ENCODE peak calls at places on chromosomes 12 and 14, in four cellular contexts. G, U, P and B are unnamed samples.

GRCh38 chr12:94973202-94973601 is 30.3 kb downstream of the NDUFA12 start:
- DNase-seq in G (no peak), U (no peak), P (no peak), B (no peak)

GRCh38 chr12:90280564-90281058 is 572.0 kb upstream of the ATP2B1 start:
- DNase-seq in G (no peak), U (no peak), P (no peak), B (peak)

GRCh38 chr14:93184391-93185332 is at the start of the genes LYSET and MOAP1:
- DNase-seq in G (no peak), U (peak), P (peak), B (no peak)

GRCh38 chr12:93502802-93503623 is 35.7 kb downstream of the MRPL42 start:
- DNase-seq in G (peak), U (no peak), P (peak), B (no peak)

GRCh38 chr12:112677050-112677765 is 114.3 kb upstream of the RPH3A start:
- DNase-seq in G (no peak), U (no peak), P (no peak), B (no peak)

GRCh38 chr12:56278905-56279304 is 12.2 kb downstream of the COQ10A start:
- DNase-seq in G (no peak), U (no peak), P (no peak), B (no peak)

GRCh38 chr12:71392521-71393145 is 47.0 kb upstream of the LGR5 start:
- DNase-seq in G (peak), U (peak), P (no peak), B (peak)

GRCh38 chr12:1355396-1355795 is 239.0 kb downstream of the FBXL14 start:
- DNase-seq in G (no peak), U (no peak), P (no peak), B (no peak)

GRCh38 chr14:105733081-105734065 is 207.0 kb downstream of the TMEM121 start:
- DNase-seq in G (no peak), U (no peak), P (no peak), B (no peak)

DNA sequence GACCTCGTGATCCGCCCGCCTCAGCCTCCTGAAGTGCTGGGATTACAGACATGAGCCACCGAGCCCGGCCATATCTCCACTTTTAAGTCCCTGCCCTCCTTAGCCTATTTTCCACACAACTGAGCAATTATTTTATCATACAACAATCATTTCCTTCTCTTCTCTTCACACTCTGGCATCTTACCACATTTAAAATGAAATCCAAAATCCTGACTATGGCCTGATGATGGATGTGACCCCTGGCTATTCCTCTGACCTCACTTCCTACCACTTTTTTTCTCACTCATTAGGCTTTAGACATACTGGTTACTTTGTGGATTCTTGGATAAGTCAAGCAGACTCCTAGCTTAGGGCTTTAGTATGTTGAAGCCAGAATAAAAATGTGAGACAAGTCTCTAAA is 21.9 kb upstream of the EID3 start:
- DNase-seq in G (no peak), U (no peak), P (no peak), B (no peak)
- TF ChIP-seq EGR1 in G (no peak), U (no peak), P (no peak), B (no peak)

GRCh38 chr12:122052285-122052684 is 26.3 kb upstream of the MLXIP start:
- DNase-seq in G (no peak), U (no peak), P (no peak), B (no peak)

GRCh38 chr12:122048156-122048555 is 26.5 kb downstream of the BCL7A start:
- DNase-seq in G (no peak), U (no peak), P (no peak), B (no peak)

GRCh38 chr12:122049827-122050226 is 28.1 kb downstream of the BCL7A start:
- DNase-seq in G (no peak), U (no peak), P (no peak), B (no peak)

GRCh38 chr12:122050706-122051105 is 27.9 kb upstream of the MLXIP start:
- DNase-seq in G (no peak), U (no peak), P (no peak), B (no peak)

DNA sequence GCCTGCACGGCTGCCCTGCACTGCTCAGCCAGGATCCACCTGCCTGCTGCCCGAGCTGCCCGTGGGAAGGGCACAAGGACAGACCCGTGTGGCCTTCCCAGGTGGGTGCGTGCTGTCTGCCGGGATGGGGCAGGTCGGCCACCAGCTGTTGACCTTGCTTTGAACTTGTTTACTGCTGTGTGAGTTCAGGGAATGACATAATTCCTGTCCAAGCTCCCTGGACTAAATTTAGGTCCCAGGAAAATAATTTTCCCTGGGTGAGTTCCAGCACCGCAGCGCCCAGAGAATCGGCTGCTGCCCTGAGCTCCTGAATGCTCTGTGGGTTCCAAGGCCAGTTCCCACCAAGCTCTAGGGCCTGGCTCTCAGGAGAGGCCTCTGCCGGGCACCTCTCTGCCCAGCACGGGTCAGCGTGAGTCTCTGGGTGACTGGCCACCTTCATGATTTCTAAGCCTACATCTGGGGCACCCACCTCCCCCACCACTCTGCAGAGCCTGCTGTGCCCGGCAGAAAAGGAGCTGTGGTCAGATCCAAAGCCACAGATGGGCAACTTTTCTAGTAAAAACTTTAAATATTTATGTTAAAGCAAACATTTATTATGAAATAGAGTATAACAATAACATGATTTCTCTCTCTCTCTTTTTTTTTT is 27.2 kb upstream of the MLXIP start:
- DNase-seq in G (no peak), U (no peak), P (no peak), B (no peak)
- TF ChIP-seq EGR1 in G (no peak), U (no peak), P (no peak), B (no peak)

GRCh38 chr12:106141452-106141851 is 2.7 kb upstream of the NUAK1 start:
- DNase-seq in G (no peak), U (no peak), P (no peak), B (no peak)
- TF ChIP-seq EGR1 in G (no peak), U (no peak), P (no peak), B (no peak)

GRCh38 chr12:82426081-82426480 is 67.8 kb downstream of the METTL25 start:
- DNase-seq in G (no peak), U (no peak), P (no peak), B (no peak)

GRCh38 chr12:82430541-82431145 is 72.3 kb downstream of the METTL25 start:
- DNase-seq in G (no peak), U (no peak), P (no peak), B (no peak)

GRCh38 chr12:82426586-82426985 is 68.3 kb downstream of the METTL25 start:
- DNase-seq in G (no peak), U (no peak), P (no peak), B (no peak)

GRCh38 chr12:82425241-82425640 is 66.9 kb downstream of the METTL25 start:
- DNase-seq in G (no peak), U (no peak), P (no peak), B (no peak)
- TF ChIP-seq EGR1 in G (no peak), U (no peak), P (no peak), B (no peak)

GRCh38 chr14:100577986-100578431 is 9.2 kb downstream of the BEGAIN start:
- DNase-seq in G (no peak), U (no peak), P (no peak), B (no peak)
- TF ChIP-seq EGR1 in G (no peak), U (no peak), P (no peak), B (no peak)

DNA sequence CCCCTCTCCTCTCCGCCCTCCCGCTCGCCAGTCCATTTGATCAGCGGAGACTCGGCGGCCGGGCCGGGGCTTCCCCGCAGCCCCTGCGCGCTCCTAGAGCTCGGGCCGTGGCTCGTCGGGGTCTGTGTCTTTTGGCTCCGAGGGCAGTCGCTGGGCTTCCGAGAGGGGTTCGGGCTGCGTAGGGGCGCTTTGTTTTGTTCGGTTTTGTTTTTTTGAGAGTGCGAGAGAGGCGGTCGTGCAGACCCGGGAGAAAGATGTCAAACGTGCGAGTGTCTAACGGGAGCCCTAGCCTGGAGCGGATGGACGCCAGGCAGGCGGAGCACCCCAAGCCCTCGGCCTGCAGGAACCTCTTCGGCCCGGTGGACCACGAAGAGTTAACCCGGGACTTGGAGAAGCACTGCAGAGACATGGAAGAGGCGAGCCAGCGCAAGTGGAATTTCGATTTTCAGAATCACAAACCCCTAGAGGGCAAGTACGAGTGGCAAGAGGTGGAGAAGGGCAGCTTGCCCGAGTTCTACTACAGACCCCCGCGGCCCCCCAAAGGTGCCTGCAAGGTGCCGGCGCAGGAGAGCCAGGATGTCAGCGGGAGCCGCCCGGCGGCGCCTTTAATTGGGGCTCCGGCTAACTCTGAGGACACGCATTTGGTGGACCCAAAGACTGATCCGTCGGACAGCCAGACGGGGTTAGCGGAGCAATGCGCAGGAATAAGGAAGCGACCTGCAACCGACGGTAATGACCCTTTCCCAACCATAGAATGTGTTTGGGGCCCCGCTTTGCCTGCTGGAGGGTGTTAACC is 616 bp downstream of the CDKN1B start:
- DNase-seq in G (no peak), U (peak), P (peak), B (no peak)
- TF ChIP-seq EGR1 in G (no peak), U (no peak), P (no peak), B (no peak)

GRCh38 chr12:69685810-69686209 is 13.3 kb downstream of the BEST3 start:
- DNase-seq in G (no peak), U (no peak), P (no peak), B (no peak)
- TF ChIP-seq EGR1 in G (no peak), U (no peak), P (no peak), B (no peak)

GRCh38 chr14:77375164-77375950 is 1.5 kb downstream of the TMED8 start:
- DNase-seq in G (no peak), U (no peak), P (no peak), B (no peak)

GRCh38 chr14:77377502-77377844 is 294 bp downstream of the SAMD15 start:
- DNase-seq in G (no peak), U (no peak), P (no peak), B (no peak)

GRCh38 chr14:77376771-77377501 is at the start of the genes SAMD15 and TMED8:
- DNase-seq in G (peak), U (peak), P (peak), B (peak)

GRCh38 chr14:77376380-77376770 is 519 bp downstream of the TMED8 start:
- DNase-seq in G (no peak), U (peak), P (peak), B (no peak)

GRCh38 chr14:77375973-77376372 is 921 bp downstream of the TMED8 start:
- DNase-seq in G (no peak), U (no peak), P (no peak), B (no peak)
- TF ChIP-seq EGR1 in G (no peak), U (no peak), P (no peak), B (no peak)

GRCh38 chr14:43475762-43476161 is 1031.3 kb downstream of the FSCB start:
- DNase-seq in G (no peak), U (no peak), P (no peak), B (no peak)
- TF ChIP-seq EGR1 in G (no peak), U (no peak), P (no peak), B (no peak)